ENCODE peak calls at places on chromosomes 6 and 20, in eight cellular contexts. Y is lung, L is HCT116, P is testis, Z is left ventricle myocardium inferior, C is right lobe of liver, W is body of pancreas, Q is dorsolateral prefrontal cortex. V is an unnamed sample. For H3K27me3, the result is how much of the 10 kb centered on the place peaks cover.

GRCh38 chr20:37179671-37180524 is 550 bp upstream of the MROH8 start:
- DNase-seq in Y (no peak), Z (no peak), C (no peak), Q (no peak), L (no peak), P (no peak), W (no peak), V (no peak)

GRCh38 chr6:34514593-34515472 is 41.3 kb downstream of the SPDEF start:
- DNase-seq in W (no peak), Z (peak), C (no peak), L (no peak), Y (no peak), Q (peak), P (peak), V (peak)

GRCh38 chr6:134753001-134753400 is 196.9 kb downstream of the ALDH8A1 start:
- DNase-seq in Q (no peak), P (no peak), C (no peak), L (no peak), W (no peak), Z (no peak), Y (no peak), V (no peak)

GRCh38 chr6:109472132-109472995 is 10.7 kb downstream of the ZBTB24 start:
- DNase-seq in P (no peak), Z (no peak), C (no peak), W (no peak), L (no peak), Y (no peak), Q (no peak), V (no peak)

GRCh38 chr6:149699150-149699549 is 18.8 kb downstream of the LATS1 start:
- DNase-seq in Q (no peak), Z (no peak), P (no peak), C (no peak), Y (no peak), L (no peak), W (no peak), V (no peak)

GRCh38 chr20:17024513-17025105 is 202.2 kb upstream of the PCSK2 start:
- DNase-seq in W (no peak), Y (no peak), Z (no peak), L (peak), Q (no peak), C (no peak), P (no peak), V (no peak)

GRCh38 chr6:72832271-72832670 is 210.4 kb downstream of the KCNQ5 start:
- DNase-seq in W (no peak), Q (no peak), L (no peak), Y (no peak), P (no peak), C (no peak), Z (no peak), V (no peak)

GRCh38 chr6:34247481-34248197 is 1.2 kb downstream of the SMIM29 start:
- DNase-seq in C (no peak), Q (no peak), L (no peak), W (no peak), P (no peak), Y (no peak), Z (no peak), V (no peak)

GRCh38 chr6:146028250-146028789 is 542 bp upstream of the GRM1 start:
- DNase-seq in L (no peak), W (peak), Q (peak), Y (no peak), Z (peak), P (peak), C (peak), V (no peak)

GRCh38 chr6:31041372-31041974 is 31.2 kb downstream of the MUC22 start:
- DNase-seq in Z (no peak), L (no peak), Q (no peak), Y (no peak), P (no peak), C (no peak), W (peak), V (no peak)

GRCh38 chr20:34907616-34908469 is 31.4 kb downstream of the ACSS2 start:
- DNase-seq in C (no peak), Z (peak), Q (no peak), P (peak), Y (peak), L (peak), W (peak), V (peak)

GRCh38 chr6:160147146-160147536 is 25.5 kb downstream of the SLC22A1 start:
- DNase-seq in Y (no peak), C (no peak), L (no peak), Q (no peak), P (no peak), W (no peak), Z (no peak), V (no peak)

GRCh38 chr6:168419569-168419968 is 21.4 kb upstream of the SMOC2 start:
- DNase-seq in W (no peak), Y (no peak), P (no peak), C (no peak), Q (no peak), L (no peak), Z (no peak), V (no peak)

GRCh38 chr6:87756858-87757257 is 54.8 kb upstream of the AKIRIN2 start:
- DNase-seq in W (no peak), C (no peak), L (no peak), Q (no peak), Z (no peak), Y (peak), P (no peak), V (peak)

GRCh38 chr6:29611426-29611825 is 21.6 kb downstream of the GABBR1 start:
- DNase-seq in Y (no peak), C (no peak), W (no peak), L (no peak), P (no peak), Q (no peak), Z (no peak), V (no peak)

GRCh38 chr20:39049148-39049547 is 87.0 kb downstream of the DHX35 start:
- DNase-seq in Q (no peak), Y (no peak), W (no peak), Z (no peak), C (no peak), L (no peak), P (no peak), V (no peak)

GRCh38 chr20:39049684-39050554 is 87.8 kb downstream of the DHX35 start:
- DNase-seq in L (peak), Z (peak), W (peak), P (peak), Y (peak), Q (peak), C (peak), V (peak)

GRCh38 chr20:39050555-39050902 is 88.4 kb downstream of the DHX35 start:
- DNase-seq in L (no peak), Y (no peak), Q (no peak), W (no peak), P (no peak), Z (no peak), C (no peak), V (no peak)

GRCh38 chr20:39057143-39057542 is 95.0 kb downstream of the DHX35 start:
- DNase-seq in W (no peak), Z (no peak), Y (no peak), L (no peak), C (no peak), Q (no peak), P (no peak), V (no peak)

DNA sequence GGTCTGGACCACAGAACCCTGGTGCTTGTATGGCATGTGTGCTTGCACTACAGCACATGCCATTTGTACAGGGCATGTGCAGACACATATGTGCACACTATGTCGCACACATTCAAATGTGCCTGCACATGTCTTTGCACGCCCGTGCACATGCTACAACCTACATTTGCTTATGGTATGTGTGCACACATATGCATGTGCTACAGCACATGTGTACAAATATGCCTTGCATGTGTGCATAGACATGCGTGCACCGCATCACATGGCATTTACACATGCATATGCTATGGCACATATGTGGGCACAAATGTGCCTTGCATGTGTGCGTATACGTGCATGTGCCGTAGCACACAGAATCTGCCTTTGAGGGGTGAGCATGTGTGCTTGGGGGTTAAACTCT is 90.5 kb downstream of the DHX35 start:
- DNase-seq in Y (no peak), Z (no peak), P (no peak), L (no peak), Q (no peak), W (no peak), C (no peak), V (no peak)
- TF ChIP-seq CTCF in Y (no peak), Z (no peak), P (no peak), L (no peak), Q (no peak), W (no peak), C (no peak), V (no peak)

GRCh38 chr6:38371312-38371672 is 268.4 kb downstream of the BTBD9 start:
- DNase-seq in L (no peak), W (no peak), Y (no peak), Q (no peak), Z (no peak), P (no peak), C (no peak), V (no peak)

GRCh38 chr6:38370653-38371311 is 268.9 kb downstream of the BTBD9 start:
- DNase-seq in P (no peak), Z (no peak), C (no peak), Y (no peak), Q (no peak), L (no peak), W (no peak), V (no peak)

GRCh38 chr6:38375937-38376336 is 263.8 kb downstream of the BTBD9 start:
- DNase-seq in P (no peak), Z (no peak), C (no peak), Y (no peak), Q (no peak), W (no peak), L (no peak), V (no peak)

GRCh38 chr6:38378801-38379200 is 260.9 kb downstream of the BTBD9 start:
- DNase-seq in C (no peak), Z (no peak), Y (no peak), P (no peak), W (no peak), L (no peak), Q (no peak), V (no peak)

GRCh38 chr6:38375341-38375740 is 264.4 kb downstream of the BTBD9 start:
- DNase-seq in Z (no peak), P (no peak), L (no peak), Q (no peak), C (no peak), W (no peak), Y (no peak), V (no peak)
- H3K27me3 ChIP-seq in Z (under half), P (under half), L (under half), Q (under half), C (under half), W (under half), Y (under half), V (under half)

DNA sequence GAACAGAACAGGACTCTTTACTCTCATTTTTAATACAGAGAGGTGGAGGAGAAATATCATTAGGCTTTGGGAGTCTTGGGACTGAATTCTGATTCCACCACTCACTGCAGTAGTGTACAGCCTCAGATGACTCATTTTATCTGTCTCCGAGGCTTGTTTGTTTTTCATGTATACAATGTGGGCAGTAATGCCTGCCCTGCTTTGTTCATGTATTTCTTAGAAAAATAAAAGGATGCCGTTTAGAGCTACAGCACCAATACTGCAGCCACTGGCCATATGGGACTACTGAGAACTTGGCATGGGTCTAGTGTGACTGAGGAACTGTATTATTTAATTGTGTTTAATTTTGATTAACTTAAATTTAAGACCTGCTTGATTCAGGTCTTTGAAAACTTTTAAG is 41.2 kb upstream of the JAG1 start:
- DNase-seq in W (no peak), Z (no peak), Y (no peak), Q (no peak), L (no peak), C (no peak), P (no peak), V (no peak)
- H3K4me3 ChIP-seq in W (no peak), Z (no peak), Y (no peak), Q (no peak), L (no peak), C (no peak), P (no peak), V (no peak)

DNA sequence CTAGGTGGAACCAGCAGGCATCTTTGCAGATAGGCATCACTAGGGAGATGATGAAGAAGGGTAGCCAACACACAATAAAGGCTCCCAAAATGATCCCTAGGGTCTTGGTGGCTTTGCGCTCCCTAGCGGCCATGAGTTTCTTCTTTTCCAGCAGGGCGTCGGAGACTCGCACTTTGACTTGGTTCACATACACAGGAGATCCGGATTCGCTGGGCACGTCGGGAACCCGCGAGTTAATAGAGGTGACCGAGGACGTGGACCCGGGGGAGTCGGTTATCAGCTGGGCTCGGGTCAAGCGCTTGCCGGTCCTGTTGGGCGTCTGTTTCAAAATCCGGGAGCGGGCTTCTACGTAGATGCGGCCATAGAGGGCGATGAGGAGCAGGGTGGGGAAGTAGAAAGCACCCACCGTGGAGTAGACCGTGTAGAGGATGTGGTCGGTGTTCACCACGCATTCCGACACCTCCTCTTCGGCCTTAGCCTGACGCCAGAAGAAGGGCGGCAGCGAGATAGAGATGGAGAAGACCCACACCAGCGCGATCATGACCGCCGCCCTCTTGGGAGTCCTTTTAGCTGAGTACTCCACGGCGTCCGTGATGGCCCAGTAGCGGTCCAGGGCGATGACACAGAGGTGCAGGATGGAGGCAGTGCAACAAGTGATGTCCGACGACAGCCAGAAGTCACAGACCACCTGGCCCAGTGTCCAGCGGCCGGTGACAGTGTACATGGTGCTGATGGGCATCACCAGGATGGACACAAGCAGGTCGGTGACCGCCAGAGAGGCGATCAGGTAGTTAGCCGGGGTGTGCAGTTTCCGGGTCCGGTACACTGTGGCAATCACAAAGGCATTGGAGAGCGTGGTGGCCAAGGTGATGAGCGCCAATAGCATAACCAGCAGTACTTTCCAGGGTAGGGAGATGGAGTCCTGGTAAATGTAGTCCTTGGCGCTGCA is 658 bp downstream of the HTR1B start:
- DNase-seq in P (peak), Y (no peak), Q (no peak), L (no peak), C (no peak), Z (no peak), W (peak), V (no peak)
- TF ChIP-seq CTCF in P (peak), Y (no peak), Q (peak), L (no peak), C (peak), Z (peak), W (peak), V (no peak)

GRCh38 chr6:36334832-36335459 is 1.7 kb downstream of the BNIP5 start:
- DNase-seq in W (peak), Q (peak), Y (no peak), Z (no peak), C (no peak), P (no peak), L (no peak), V (peak)
- H3K27me3 ChIP-seq in W (under half), Q (under half), Y (under half), Z (half or more), C (under half), P (under half), L (under half), V (under half)

GRCh38 chr6:83509416-83509815 is 2.9 kb upstream of the PRSS35 start:
- DNase-seq in Q (no peak), C (no peak), Z (no peak), Y (no peak), W (no peak), L (no peak), P (no peak), V (no peak)
- H3K4me3 ChIP-seq in Q (no peak), C (no peak), Z (no peak), Y (no peak), W (no peak), L (no peak), P (no peak), V (no peak)

V was measured in Peyer's patch.